ENCODE peak calls at places on chromosomes 3 and 15, in four cellular contexts. H is HepG2, E is endothelial cell of umbilical vein, U is neural progenitor cell. P is an unnamed sample.

GRCh38 chr3:169847896-169848295 is 21.8 kb downstream of the LRRC31 start:
- DNase-seq in H (no peak), E (no peak), U (no peak), P (no peak)

GRCh38 chr3:98521897-98522537 is 685 bp downstream of the CLDND1 start:
- DNase-seq in H (peak), E (peak), U (peak), P (peak)

GRCh38 chr15:83094592-83094991 is 12.9 kb upstream of the TM6SF1 start:
- DNase-seq in H (no peak), E (no peak), U (no peak), P (no peak)

GRCh38 chr15:64044315-64045105 is 1.8 kb downstream of the DAPK2 start:
- DNase-seq in U (no peak), H (no peak), E (no peak), P (no peak)

GRCh38 chr15:84023636-84024035 is 211.9 kb upstream of the GOLGA6L4 start:
- DNase-seq in U (peak), E (no peak), H (peak), P (peak)

GRCh38 chr3:195711813-195712534 is 8.8 kb upstream of the MUC20 start:
- DNase-seq in E (no peak), H (no peak), U (no peak), P (no peak)

GRCh38 chr15:91627473-91628309 is 225.8 kb upstream of the SLCO3A1 start:
- DNase-seq in U (no peak), H (no peak), E (no peak), P (no peak)

GRCh38 chr3:196771067-196771466 is 31.4 kb downstream of the PAK2 start:
- DNase-seq in H (no peak), E (no peak), U (no peak), P (no peak)

GRCh38 chr3:12463686-12464085 is 20.6 kb upstream of the TSEN2 start:
- DNase-seq in U (no peak), E (no peak), H (no peak), P (no peak)

DNA sequence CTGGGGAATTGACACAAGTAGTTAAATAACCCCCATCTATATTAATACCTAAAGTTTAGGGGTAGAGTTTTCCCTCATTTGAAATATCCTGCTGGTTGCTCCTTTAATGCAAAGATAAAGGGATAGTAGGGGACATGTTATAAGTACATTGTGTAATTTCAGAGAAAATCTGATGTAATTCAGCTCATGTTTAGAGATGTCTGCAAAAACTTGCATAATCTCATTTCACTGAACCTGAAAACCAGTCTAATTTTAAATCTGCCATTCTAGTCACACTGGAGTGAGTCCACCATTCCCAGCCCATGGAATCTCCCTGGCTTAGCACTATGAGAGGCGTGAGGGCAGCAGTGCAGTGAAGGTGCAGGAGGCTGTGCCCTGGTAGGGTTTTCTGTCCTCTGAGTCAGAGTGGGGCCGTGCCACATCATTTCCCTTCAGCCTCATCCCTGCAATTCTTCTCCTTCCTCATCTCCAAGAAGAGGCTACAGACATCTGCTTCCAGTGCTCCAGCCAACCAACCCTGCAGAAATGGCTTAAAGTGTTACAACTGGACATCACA is 246.3 kb upstream of the UMPS start:
- DNase-seq in H (no peak), E (no peak), U (no peak), P (no peak)
- TF ChIP-seq EZH2 in H (no peak), E (no peak), U (no peak), P (no peak)

GRCh38 chr3:42013652-42014442 is 51.9 kb upstream of the ULK4 start:
- DNase-seq in U (peak), H (no peak), E (no peak), P (peak)

GRCh38 chr3:42014443-42014945 is 52.6 kb upstream of the ULK4 start:
- DNase-seq in E (peak), H (no peak), U (peak), P (no peak)

GRCh38 chr3:42012378-42012934 is 50.6 kb upstream of the ULK4 start:
- DNase-seq in H (no peak), U (no peak), E (no peak), P (no peak)

GRCh38 chr3:42014949-42015533 is 53.1 kb upstream of the ULK4 start:
- DNase-seq in U (peak), E (peak), H (peak), P (peak)

DNA sequence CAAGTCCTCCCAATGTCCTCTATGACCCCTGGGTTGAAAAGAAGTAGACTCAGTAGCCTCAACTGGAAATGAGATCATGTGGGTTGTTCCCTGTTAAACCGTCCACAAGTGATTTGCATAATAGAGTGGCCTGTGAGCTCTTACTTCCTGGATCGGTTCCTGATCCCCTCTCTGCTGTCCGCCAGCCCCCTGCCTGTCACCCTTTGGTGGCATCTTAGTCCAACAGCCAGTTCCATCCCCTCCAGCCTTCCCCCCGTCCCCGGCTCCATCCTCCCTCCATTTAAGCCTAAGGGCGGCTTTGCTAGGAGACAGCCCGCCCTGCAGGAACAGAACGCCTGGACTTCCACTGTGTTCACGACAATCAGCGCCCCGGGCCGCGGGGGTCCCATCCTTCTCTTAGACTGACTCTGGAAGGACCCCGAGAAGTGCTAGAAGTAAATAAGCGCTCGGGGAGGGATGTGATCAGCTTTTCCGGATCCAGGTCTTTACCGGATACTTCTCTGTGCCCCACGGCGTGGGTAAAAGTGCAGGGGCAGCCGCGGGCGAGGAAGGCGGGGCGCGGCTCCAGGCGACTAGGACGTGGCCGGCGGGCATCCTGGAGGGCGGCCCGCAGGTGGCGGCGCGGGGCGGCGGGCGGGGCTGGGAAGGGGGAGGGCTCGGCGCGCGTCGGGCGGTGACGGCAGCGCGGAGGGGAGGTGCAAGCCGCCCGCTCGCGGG is 51.2 kb upstream of the ULK4 start:
- DNase-seq in E (peak), H (peak), U (peak), P (peak)
- TF ChIP-seq EZH2 in E (no peak), H (no peak), U (no peak), P (no peak)

GRCh38 chr3:171458857-171459129 is 1.4 kb downstream of the TNIK start:
- DNase-seq in U (peak), H (no peak), E (no peak), P (peak)
- TF ChIP-seq EZH2 in U (no peak), H (no peak), E (no peak), P (no peak)

GRCh38 chr15:80403712-80404056 is 498 bp upstream of the ARNT2 start:
- DNase-seq in U (peak), E (no peak), H (no peak), P (peak)

GRCh38 chr15:80405554-80405850 is 1.3 kb downstream of the ARNT2 start:
- DNase-seq in U (no peak), E (no peak), H (no peak), P (no peak)

GRCh38 chr15:80404057-80404718 is at the start of gene ARNT2:
- DNase-seq in U (peak), H (no peak), E (no peak), P (peak)

GRCh38 chr15:80405970-80406369 is 1.8 kb downstream of the ARNT2 start:
- DNase-seq in U (no peak), E (no peak), H (no peak), P (no peak)

GRCh38 chr15:80404719-80405553 is 754 bp downstream of the ARNT2 start:
- DNase-seq in U (peak), H (no peak), E (no peak), P (peak)
- TF ChIP-seq EZH2 in U (no peak), H (no peak), E (peak), P (no peak)

GRCh38 chr3:27726240-27726639 is 4.1 kb upstream of the EOMES start:
- DNase-seq in U (no peak), H (peak), E (no peak), P (peak)
- TF ChIP-seq EZH2 in U (no peak), H (no peak), E (peak), P (no peak)

DNA sequence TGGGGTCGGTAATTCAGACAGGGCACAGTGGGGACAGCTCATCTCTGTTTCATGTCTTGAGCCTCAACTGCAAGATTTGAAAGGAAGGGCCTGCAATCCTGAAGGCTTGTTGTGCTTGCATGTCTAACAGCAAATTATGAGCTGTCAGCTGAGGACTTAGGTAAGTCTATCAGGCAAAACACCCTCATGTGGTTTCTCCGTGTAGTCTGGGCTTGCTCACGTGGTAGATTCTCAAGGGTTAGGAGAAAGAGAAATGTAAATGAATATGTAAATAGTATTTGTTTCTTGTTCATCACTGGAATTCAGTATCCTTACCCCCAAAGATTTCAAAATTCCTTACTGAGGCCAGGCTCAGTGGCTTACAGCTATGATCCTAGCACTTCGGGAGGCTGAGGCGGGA is 30.1 kb upstream of the HYKK start:
- DNase-seq in U (no peak), H (no peak), E (no peak), P (no peak)
- TF ChIP-seq EZH2 in U (no peak), H (no peak), E (no peak), P (no peak)